ENCODE peak calls at places on chromosome 16, in seven cellular contexts. S is lower lobe of right lung, G is GM20000, T is ascending aorta, V is fibroblast of mammary gland, Y is type B pancreatic cell, L is PC-3. X is an unnamed sample.

GRCh38 chr16:22428654-22429053 is 54.2 kb upstream of the CDR2 start:
- DNase-seq in Y (peak), G (no peak), S (no peak), T (no peak), V (no peak), L (no peak), X (no peak)

GRCh38 chr16:11869657-11870228 is 18.4 kb upstream of the RSL1D1 start:
- DNase-seq in T (no peak), S (no peak), V (no peak), L (no peak), Y (no peak), G (no peak), X (no peak)

GRCh38 chr16:82451449-82451848 is 175.3 kb upstream of the CDH13 start:
- DNase-seq in S (no peak), T (no peak), Y (no peak), L (no peak), G (no peak), V (no peak), X (no peak)

GRCh38 chr16:57504001-57504400 is 17.7 kb upstream of the DOK4 start:
- DNase-seq in G (no peak), V (no peak), L (no peak), S (no peak), Y (no peak), T (no peak), X (no peak)

GRCh38 chr16:56657555-56658430 is at the start of gene MT1F:
- DNase-seq in S (peak), Y (no peak), V (peak), T (peak), L (peak), G (no peak), X (no peak)

GRCh38 chr16:4790261-4790660 is 2.1 kb upstream of the SEPTIN12 start:
- DNase-seq in L (no peak), S (no peak), G (no peak), Y (no peak), T (no peak), V (no peak), X (no peak)

GRCh38 chr16:50573947-50574751 is 26.0 kb downstream of the NKD1 start:
- DNase-seq in T (no peak), V (no peak), L (no peak), Y (no peak), G (no peak), S (no peak), X (no peak)

GRCh38 chr16:15726715-15727114 is 76.7 kb downstream of the NDE1 start:
- DNase-seq in L (no peak), S (no peak), T (no peak), Y (no peak), G (no peak), V (no peak), X (no peak)

GRCh38 chr16:86016201-86016965 is 117.4 kb downstream of the IRF8 start:
- DNase-seq in G (peak), Y (no peak), S (no peak), V (peak), T (no peak), L (peak), X (no peak)

GRCh38 chr16:9706217-9706616 is 476.0 kb downstream of the GRIN2A start:
- DNase-seq in S (no peak), T (no peak), G (no peak), V (peak), Y (no peak), L (no peak), X (no peak)

GRCh38 chr16:1082266-1082951 is 9.9 kb downstream of the SSTR5 start:
- DNase-seq in G (no peak), Y (no peak), S (no peak), T (no peak), V (peak), L (peak), X (no peak)

GRCh38 chr16:48971571-48972071 is 310.0 kb downstream of the CBLN1 start:
- DNase-seq in G (no peak), L (peak), T (no peak), V (no peak), S (no peak), Y (no peak), X (no peak)

GRCh38 chr16:12186774-12187335 is 210.3 kb downstream of the SNX29 start:
- DNase-seq in V (peak), G (no peak), T (no peak), L (peak), Y (no peak), S (no peak), X (no peak)

GRCh38 chr16:87326151-87326571 is 9.0 kb upstream of the C16orf95 start:
- DNase-seq in Y (no peak), T (no peak), L (no peak), G (no peak), S (peak), V (peak), X (no peak)

GRCh38 chr16:48102083-48103008 is 53.4 kb downstream of the ABCC12 start:
- DNase-seq in T (no peak), G (no peak), L (no peak), Y (no peak), S (no peak), V (no peak), X (no peak)

GRCh38 chr16:59478806-59479205 is 744.7 kb upstream of the GOT2 start:
- DNase-seq in T (no peak), L (peak), S (no peak), V (peak), G (no peak), Y (no peak), X (no peak)

GRCh38 chr16:85457366-85457765 is 155.8 kb upstream of the GSE1 start:
- DNase-seq in Y (no peak), T (no peak), S (no peak), L (peak), G (no peak), V (no peak), X (no peak)

GRCh38 chr16:69057400-69058378 is 47.8 kb upstream of the HAS3 start:
- DNase-seq in V (peak), T (no peak), Y (no peak), S (no peak), G (peak), L (peak), X (no peak)

GRCh38 chr16:58652741-58653140 is 23.1 kb upstream of the CNOT1 start:
- DNase-seq in G (no peak), V (peak), S (no peak), L (no peak), Y (no peak), T (no peak), X (no peak)

GRCh38 chr16:65120811-65121721 is 797 bp downstream of the CDH11 start:
- DNase-seq in S (no peak), T (no peak), G (no peak), V (no peak), L (no peak), Y (peak), X (no peak)

GRCh38 chr16:84081446-84081989 is 35.2 kb downstream of the MBTPS1 start:
- DNase-seq in Y (no peak), T (no peak), G (no peak), S (no peak), V (no peak), L (no peak), X (no peak)

GRCh38 chr16:12340151-12340733 is 363.7 kb downstream of the SNX29 start:
- DNase-seq in S (no peak), L (peak), T (no peak), V (peak), Y (no peak), G (peak), X (no peak)

GRCh38 chr16:17038415-17038814 is 432.3 kb downstream of the XYLT1 start:
- DNase-seq in G (no peak), T (no peak), L (no peak), V (no peak), S (no peak), Y (no peak), X (no peak)

GRCh38 chr16:75111514-75112280 is 4.9 kb downstream of the LDHD start:
- DNase-seq in V (no peak), Y (no peak), S (peak), L (no peak), T (no peak), G (no peak), X (no peak)

GRCh38 chr16:83886199-83886971 is 12.5 kb upstream of the MLYCD start:
- DNase-seq in S (no peak), L (no peak), G (no peak), T (no peak), V (no peak), Y (no peak), X (no peak)

GRCh38 chr16:8943001-8943763 is 20.5 kb downstream of the USP7 start:
- DNase-seq in S (no peak), Y (no peak), T (no peak), L (no peak), V (no peak), G (no peak), X (no peak)

GRCh38 chr16:74726736-74727135 is 26.1 kb upstream of the MLKL start:
- DNase-seq in G (no peak), Y (no peak), V (peak), S (no peak), L (peak), T (no peak), X (no peak)

GRCh38 chr16:56190903-56191806 is at the start of gene GNAO1:
- DNase-seq in Y (peak), S (peak), V (peak), T (no peak), L (peak), G (peak), X (peak)

GRCh38 chr16:84198401-84198800 is 7.4 kb downstream of the ADAD2 start:
- DNase-seq in S (no peak), V (peak), Y (no peak), G (no peak), L (peak), T (no peak), X (no peak)

GRCh38 chr16:31874354-31875111 is 926 bp downstream of the ZNF267 start:
- DNase-seq in G (peak), L (peak), V (peak), S (no peak), Y (no peak), T (no peak), X (no peak)

GRCh38 chr16:68257906-68258800 is 6.2 kb upstream of the SLC7A6 start:
- DNase-seq in L (peak), G (no peak), T (no peak), Y (no peak), S (peak), V (peak), X (no peak)

GRCh38 chr16:11029948-11030347 is 85.6 kb downstream of the CLEC16A start:
- DNase-seq in T (no peak), V (no peak), G (no peak), Y (no peak), L (peak), S (no peak), X (no peak)

GRCh38 chr16:67248401-67249177 is at the start of gene SLC9A5:
- DNase-seq in V (no peak), L (no peak), G (peak), Y (no peak), S (peak), T (no peak), X (no peak)
- TF ChIP-seq CTCF in V (no peak), L (no peak), G (peak), Y (peak), S (no peak), T (peak), X (no peak)

GRCh38 chr16:73262931-73263330 is 215.0 kb upstream of the ZFHX3 start:
- DNase-seq in Y (no peak), L (no peak), S (no peak), T (no peak), G (no peak), V (no peak), X (no peak)

GRCh38 chr16:73265124-73265838 is 217.4 kb upstream of the ZFHX3 start:
- DNase-seq in T (no peak), G (no peak), Y (no peak), V (no peak), S (no peak), L (no peak), X (no peak)

GRCh38 chr16:73274140-73274539 is 226.2 kb upstream of the ZFHX3 start:
- DNase-seq in S (no peak), V (no peak), T (no peak), L (no peak), Y (no peak), G (no peak), X (no peak)

GRCh38 chr16:73268311-73268997 is 220.5 kb upstream of the ZFHX3 start:
- DNase-seq in L (no peak), G (no peak), S (no peak), V (no peak), T (no peak), Y (no peak), X (no peak)
- TF ChIP-seq CTCF in L (no peak), G (no peak), S (no peak), V (peak), T (no peak), Y (peak), X (no peak)

GRCh38 chr16:52069866-52070265 is 477.1 kb downstream of the TOX3 start:
- DNase-seq in L (peak), S (no peak), G (no peak), T (no peak), Y (no peak), V (peak), X (no peak)
- TF ChIP-seq CTCF in L (peak), S (peak), G (no peak), T (peak), Y (peak), V (no peak), X (peak)

GRCh38 chr16:89383095-89384003 is 107.0 kb downstream of the ANKRD11 start:
- DNase-seq in T (no peak), L (peak), S (peak), Y (no peak), G (no peak), V (peak), X (no peak)
- TF ChIP-seq CTCF in T (no peak), L (no peak), S (no peak), Y (peak), G (no peak), V (peak), X (no peak)